ENCODE peak calls at places on chromosomes 5 and 9, in six cellular contexts. L is T-cell; Y is tibial nerve; A is H54; V is CD8-positive, alpha-beta T cell; Q is NCI-H345. Z is an unnamed sample.

GRCh38 chr9:97696025-97696822 is 916 bp downstream of the XPA start:
- DNase-seq in L (no peak), Y (no peak), A (no peak), V (no peak), Q (no peak), Z (no peak)

GRCh38 chr5:179875741-179876667 is 17.4 kb upstream of the MRNIP start:
- DNase-seq in L (no peak), Y (no peak), A (no peak), V (no peak), Q (no peak), Z (no peak)

GRCh38 chr5:30099634-30100033 is 1093.9 kb upstream of the CDH6 start:
- DNase-seq in L (no peak), Y (no peak), A (peak), V (no peak), Q (peak), Z (no peak)

GRCh38 chr9:99154356-99154755 is 49.4 kb downstream of the TGFBR1 start:
- DNase-seq in L (no peak), Y (no peak), A (no peak), V (no peak), Q (no peak), Z (no peak)

GRCh38 chr9:119357697-119358096 is 11.5 kb downstream of the BRINP1 start:
- DNase-seq in L (no peak), Y (no peak), A (no peak), V (no peak), Q (no peak), Z (no peak)

GRCh38 chr5:67660149-67660548 is 463.6 kb upstream of the CD180 start:
- DNase-seq in L (no peak), Y (no peak), A (no peak), V (no peak), Q (no peak), Z (no peak)

GRCh38 chr5:115366223-115366622 is 69.8 kb upstream of the CCDC112 start:
- DNase-seq in L (no peak), Y (no peak), A (peak), V (no peak), Q (no peak), Z (no peak)

GRCh38 chr5:154813736-154814135 is 36.7 kb downstream of the FAXDC2 start:
- DNase-seq in L (peak), Y (no peak), A (no peak), V (peak), Q (no peak), Z (peak)

GRCh38 chr9:3001311-3001710 is 157.4 kb upstream of the PUM3 start:
- DNase-seq in L (no peak), Y (no peak), A (no peak), V (no peak), Q (no peak), Z (no peak)

GRCh38 chr9:35114921-35115341 is 731 bp downstream of the ATOSB start:
- DNase-seq in L (peak), Y (peak), A (no peak), V (no peak), Q (no peak), Z (peak)

GRCh38 chr9:90836396-90837080 is 34.9 kb downstream of the SYK start:
- DNase-seq in L (no peak), Y (no peak), A (no peak), V (no peak), Q (no peak), Z (no peak)

GRCh38 chr9:126461029-126461428 is 134.4 kb downstream of the MVB12B start:
- DNase-seq in L (no peak), Y (no peak), A (no peak), V (no peak), Q (no peak), Z (no peak)

GRCh38 chr5:14193496-14193895 is 50.4 kb downstream of the TRIO start:
- DNase-seq in L (no peak), Y (no peak), A (no peak), V (no peak), Q (no peak), Z (no peak)

GRCh38 chr9:108722396-108722795 is 133.4 kb downstream of the ACTL7B start:
- DNase-seq in L (no peak), Y (no peak), A (no peak), V (no peak), Q (no peak), Z (no peak)

GRCh38 chr5:53481887-53482716 is 1.7 kb downstream of the FST start:
- DNase-seq in L (peak), Y (peak), A (peak), V (no peak), Q (peak), Z (no peak)

GRCh38 chr5:144102361-144102760 is 68.1 kb downstream of the YIPF5 start:
- DNase-seq in L (no peak), Y (no peak), A (no peak), V (no peak), Q (no peak), Z (no peak)

GRCh38 chr5:114438471-114438870 is 76.6 kb downstream of the KCNN2 start:
- DNase-seq in L (no peak), Y (no peak), A (no peak), V (no peak), Q (no peak), Z (no peak)

GRCh38 chr5:173451031-173451430 is 122.8 kb upstream of the STC2 start:
- DNase-seq in L (no peak), Y (no peak), A (no peak), V (no peak), Q (no peak), Z (no peak)

GRCh38 chr5:176736271-176736965 is 73.9 kb upstream of the UNC5A start:
- DNase-seq in L (no peak), Y (no peak), A (no peak), V (no peak), Q (no peak), Z (no peak)

GRCh38 chr9:134935056-134936020 is 17.6 kb upstream of the FCN1 start:
- DNase-seq in L (no peak), Y (no peak), A (no peak), V (no peak), Q (no peak), Z (no peak)

GRCh38 chr9:31733166-31733565 is 651.3 kb upstream of the ACO1 start:
- DNase-seq in L (no peak), Y (no peak), A (no peak), V (no peak), Q (no peak), Z (no peak)

GRCh38 chr9:78932849-78933627 is 636.1 kb downstream of the PSAT1 start:
- DNase-seq in L (no peak), Y (no peak), A (peak), V (no peak), Q (no peak), Z (no peak)

GRCh38 chr9:89463986-89464901 is 33.7 kb downstream of the SEMA4D start:
- DNase-seq in L (peak), Y (no peak), A (no peak), V (peak), Q (no peak), Z (peak)

GRCh38 chr9:16728128-16728505 is 142.4 kb downstream of the BNC2 start:
- DNase-seq in L (no peak), Y (no peak), A (no peak), V (no peak), Q (no peak), Z (no peak)

GRCh38 chr5:179472641-179473040 is 77.7 kb upstream of the RUFY1 start:
- DNase-seq in L (no peak), Y (no peak), A (no peak), V (no peak), Q (no peak), Z (no peak)

GRCh38 chr9:23663536-23663935 is 162.5 kb downstream of the ELAVL2 start:
- DNase-seq in L (no peak), Y (no peak), A (no peak), V (no peak), Q (no peak), Z (no peak)

GRCh38 chr5:64587370-64587769 is 81.6 kb downstream of the RGS7BP start:
- DNase-seq in L (no peak), Y (no peak), A (no peak), V (no peak), Q (no peak), Z (no peak)

GRCh38 chr9:104503963-104504362 is at the start of gene OR13F1:
- DNase-seq in L (no peak), Y (no peak), A (no peak), V (no peak), Q (no peak), Z (no peak)

GRCh38 chr5:169273881-169274280 is 27.1 kb downstream of the SLIT3 start:
- DNase-seq in L (no peak), Y (no peak), A (no peak), V (no peak), Q (no peak), Z (no peak)

GRCh38 chr9:32395483-32396216 is 11.2 kb downstream of the ACO1 start:
- DNase-seq in L (no peak), Y (peak), A (peak), V (no peak), Q (no peak), Z (no peak)

GRCh38 chr5:96706433-96707111 is 44.4 kb downstream of the CAST start:
- DNase-seq in L (no peak), Y (no peak), A (no peak), V (no peak), Q (no peak), Z (no peak)